ENCODE peak calls at places on chromosomes 11 and 22, in eight cellular contexts. One of them, this sample, is unnamed.

GRCh38 chr11:132312161-132312560 is 941.7 kb downstream of the NTM start:
- DNase-seq in cardiac muscle cell: peak; percentile 56
- DNase-seq in BE2C: no peak
- DNase-seq in brain microvascular endothelial cell: peak; percentile 84
- DNase-seq in WTC11: no peak
- DNase-seq in left ventricle myocardium inferior: no peak
- DNase-seq in GM10248: no peak
- DNase-seq in LNCaP clone FGC: no peak
- DNase-seq in this sample: no peak

GRCh38 chr11:122202161-122202950 is 86.3 kb upstream of the BLID start:
- DNase-seq in cardiac muscle cell: peak; percentile 83
- DNase-seq in BE2C: peak; percentile 10
- DNase-seq in brain microvascular endothelial cell: peak; percentile 76
- DNase-seq in WTC11: peak; percentile 12
- DNase-seq in left ventricle myocardium inferior: no peak
- DNase-seq in GM10248: no peak
- DNase-seq in LNCaP clone FGC: no peak
- DNase-seq in this sample: no peak

GRCh38 chr22:36850016-36850415 is 10.8 kb upstream of the NCF4 start:
- DNase-seq in cardiac muscle cell: no peak
- DNase-seq in BE2C: no peak
- DNase-seq in brain microvascular endothelial cell: no peak
- DNase-seq in WTC11: no peak
- DNase-seq in left ventricle myocardium inferior: no peak
- DNase-seq in GM10248: no peak
- DNase-seq in LNCaP clone FGC: no peak
- DNase-seq in this sample: no peak

GRCh38 chr11:86999859-87000753 is 37.6 kb upstream of the TMEM135 start:
- DNase-seq in cardiac muscle cell: peak; percentile 58
- DNase-seq in BE2C: peak; percentile 13
- DNase-seq in brain microvascular endothelial cell: peak; percentile 22
- DNase-seq in WTC11: no peak
- DNase-seq in left ventricle myocardium inferior: no peak
- DNase-seq in GM10248: no peak
- DNase-seq in LNCaP clone FGC: peak; percentile 98
- DNase-seq in this sample: no peak

GRCh38 chr11:2135648-2136201 is 3.5 kb downstream of the IGF2 start:
- DNase-seq in cardiac muscle cell: no peak
- DNase-seq in BE2C: peak; percentile 69
- DNase-seq in brain microvascular endothelial cell: no peak
- DNase-seq in WTC11: no peak
- DNase-seq in left ventricle myocardium inferior: peak; percentile 11
- DNase-seq in GM10248: no peak
- DNase-seq in LNCaP clone FGC: no peak
- DNase-seq in this sample: no peak

GRCh38 chr11:19122966-19123615 is 6.1 kb downstream of the ZDHHC13 start:
- DNase-seq in cardiac muscle cell: no peak
- DNase-seq in BE2C: no peak
- DNase-seq in brain microvascular endothelial cell: no peak
- DNase-seq in WTC11: no peak
- DNase-seq in left ventricle myocardium inferior: no peak
- DNase-seq in GM10248: no peak
- DNase-seq in LNCaP clone FGC: no peak
- DNase-seq in this sample: no peak

GRCh38 chr11:60085909-60086308 is 2.6 kb upstream of the MS4A2 start:
- DNase-seq in cardiac muscle cell: no peak
- DNase-seq in BE2C: no peak
- DNase-seq in brain microvascular endothelial cell: no peak
- DNase-seq in WTC11: no peak
- DNase-seq in left ventricle myocardium inferior: no peak
- DNase-seq in GM10248: no peak
- DNase-seq in LNCaP clone FGC: no peak
- DNase-seq in this sample: no peak

GRCh38 chr11:35746356-35747153 is 84.0 kb downstream of the TRIM44 start:
- DNase-seq in cardiac muscle cell: peak; percentile 14
- DNase-seq in BE2C: no peak
- DNase-seq in brain microvascular endothelial cell: no peak
- DNase-seq in WTC11: no peak
- DNase-seq in left ventricle myocardium inferior: no peak
- DNase-seq in GM10248: peak; percentile 10
- DNase-seq in LNCaP clone FGC: no peak
- DNase-seq in this sample: no peak

GRCh38 chr11:40130427-40130826 is 1329.0 kb downstream of the LRRC4C start:
- DNase-seq in cardiac muscle cell: no peak
- DNase-seq in BE2C: peak; percentile 35
- DNase-seq in brain microvascular endothelial cell: no peak
- DNase-seq in WTC11: peak; percentile 16
- DNase-seq in left ventricle myocardium inferior: no peak
- DNase-seq in GM10248: no peak
- DNase-seq in LNCaP clone FGC: no peak
- DNase-seq in this sample: no peak

GRCh38 chr22:42863349-42863911 is 6.4 kb upstream of the ARFGAP3 start:
- DNase-seq in cardiac muscle cell: peak; percentile 74
- DNase-seq in BE2C: no peak
- DNase-seq in brain microvascular endothelial cell: peak; percentile 84
- DNase-seq in WTC11: no peak
- DNase-seq in left ventricle myocardium inferior: no peak
- DNase-seq in GM10248: no peak
- DNase-seq in LNCaP clone FGC: no peak
- DNase-seq in this sample: no peak

GRCh38 chr11:120208012-120208441 is 2.8 kb upstream of the OAF start:
- DNase-seq in cardiac muscle cell: peak; percentile 44
- DNase-seq in BE2C: no peak
- DNase-seq in brain microvascular endothelial cell: no peak
- DNase-seq in WTC11: no peak
- DNase-seq in left ventricle myocardium inferior: no peak
- DNase-seq in GM10248: no peak
- DNase-seq in LNCaP clone FGC: no peak
- DNase-seq in this sample: no peak

GRCh38 chr11:16739326-16739875 is 954 bp downstream of the C11orf58 start:
- DNase-seq in cardiac muscle cell: peak; percentile 46
- DNase-seq in BE2C: no peak
- DNase-seq in brain microvascular endothelial cell: peak; percentile 19
- DNase-seq in WTC11: no peak
- DNase-seq in left ventricle myocardium inferior: no peak
- DNase-seq in GM10248: no peak
- DNase-seq in LNCaP clone FGC: no peak
- DNase-seq in this sample: no peak

DNA sequence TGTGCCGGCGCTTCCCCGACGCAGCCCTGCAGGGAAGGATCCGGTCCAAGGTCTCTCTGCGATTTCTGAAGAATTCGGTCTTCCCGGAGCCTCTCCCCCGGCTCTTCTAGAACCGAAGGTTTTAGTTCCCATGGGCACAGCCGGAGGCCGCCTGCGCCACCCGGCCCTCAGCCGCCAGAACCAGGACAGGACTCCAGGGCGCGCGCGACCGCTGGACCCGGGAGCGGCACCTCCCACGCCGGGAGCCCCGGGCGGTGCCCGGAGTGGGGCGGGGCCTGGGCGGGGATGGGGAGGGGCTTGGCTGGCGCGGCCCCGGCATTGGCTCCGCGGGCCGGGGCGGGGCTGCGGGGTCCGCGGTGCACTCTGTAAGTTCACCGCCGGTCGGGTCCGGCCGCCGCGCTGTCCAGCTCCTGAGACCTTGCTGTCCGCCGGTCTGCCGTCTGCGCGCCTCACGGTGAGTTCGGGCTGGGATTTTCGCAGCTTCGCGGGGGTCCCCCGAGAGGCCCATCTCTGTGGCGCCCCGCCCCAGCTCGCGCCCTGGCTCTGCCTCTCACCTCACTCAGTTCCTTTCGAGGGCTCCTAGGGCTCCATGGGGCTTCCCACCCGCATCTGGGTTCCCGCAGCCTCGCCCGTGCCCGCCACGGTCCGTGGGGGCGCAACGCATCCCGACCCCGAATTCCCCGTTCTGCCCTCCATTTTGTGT is at the start of gene CDC42EP2:
- DNase-seq in cardiac muscle cell: peak; percentile 90
- DNase-seq in BE2C: peak; percentile 82
- DNase-seq in brain microvascular endothelial cell: peak; percentile 73
- DNase-seq in WTC11: peak; percentile 87
- DNase-seq in left ventricle myocardium inferior: peak; percentile 91
- DNase-seq in GM10248: peak; percentile 94
- DNase-seq in LNCaP clone FGC: peak; percentile 28
- DNase-seq in this sample: peak; percentile 93
- TF ChIP-seq CTCF in cardiac muscle cell: no peak
- TF ChIP-seq CTCF in BE2C: no peak
- TF ChIP-seq CTCF in brain microvascular endothelial cell: no peak
- TF ChIP-seq CTCF in WTC11: no peak
- TF ChIP-seq CTCF in left ventricle myocardium inferior: no peak
- TF ChIP-seq CTCF in GM10248: no peak
- TF ChIP-seq CTCF in LNCaP clone FGC: no peak
- TF ChIP-seq CTCF in this sample: no peak

GRCh38 chr22:32044913-32045312 is 1.9 kb downstream of the SLC5A1 start:
- DNase-seq in cardiac muscle cell: no peak
- DNase-seq in BE2C: no peak
- DNase-seq in brain microvascular endothelial cell: no peak
- DNase-seq in WTC11: no peak
- DNase-seq in left ventricle myocardium inferior: no peak
- DNase-seq in GM10248: no peak
- DNase-seq in LNCaP clone FGC: peak; percentile 94
- DNase-seq in this sample: no peak

GRCh38 chr22:32050678-32051515 is 7.8 kb downstream of the SLC5A1 start:
- DNase-seq in cardiac muscle cell: peak; percentile 85
- DNase-seq in BE2C: no peak
- DNase-seq in brain microvascular endothelial cell: peak; percentile 86
- DNase-seq in WTC11: no peak
- DNase-seq in left ventricle myocardium inferior: no peak
- DNase-seq in GM10248: peak; percentile 34
- DNase-seq in LNCaP clone FGC: no peak
- DNase-seq in this sample: peak; percentile 54

GRCh38 chr22:32052259-32052658 is 9.2 kb downstream of the SLC5A1 start:
- DNase-seq in cardiac muscle cell: no peak
- DNase-seq in BE2C: no peak
- DNase-seq in brain microvascular endothelial cell: no peak
- DNase-seq in WTC11: no peak
- DNase-seq in left ventricle myocardium inferior: no peak
- DNase-seq in GM10248: no peak
- DNase-seq in LNCaP clone FGC: no peak
- DNase-seq in this sample: no peak

GRCh38 chr22:32044477-32044876 is 1.4 kb downstream of the SLC5A1 start:
- DNase-seq in cardiac muscle cell: no peak
- DNase-seq in BE2C: no peak
- DNase-seq in brain microvascular endothelial cell: no peak
- DNase-seq in WTC11: no peak
- DNase-seq in left ventricle myocardium inferior: no peak
- DNase-seq in GM10248: no peak
- DNase-seq in LNCaP clone FGC: no peak
- DNase-seq in this sample: no peak

DNA sequence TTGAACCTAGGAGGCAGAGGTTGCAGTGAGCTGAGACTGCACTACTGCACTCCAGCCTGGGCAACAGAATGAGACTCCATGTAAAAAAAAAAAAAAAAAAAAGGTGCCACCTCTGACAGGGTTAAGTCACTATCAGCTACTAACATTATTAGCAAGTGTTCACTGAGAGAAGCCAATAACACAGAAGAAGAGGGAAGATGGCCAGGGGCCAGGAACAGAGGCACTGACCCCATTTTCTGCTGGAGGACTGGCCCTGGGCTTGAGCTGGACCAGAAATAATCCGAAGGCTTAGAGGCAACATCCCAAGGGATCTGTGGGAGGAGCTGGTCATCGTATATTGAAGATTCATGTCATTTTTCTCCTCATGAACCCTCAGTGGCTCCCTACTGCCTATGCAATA is 5.0 kb downstream of the SLC5A1 start:
- DNase-seq in cardiac muscle cell: no peak
- DNase-seq in BE2C: no peak
- DNase-seq in brain microvascular endothelial cell: no peak
- DNase-seq in WTC11: no peak
- DNase-seq in left ventricle myocardium inferior: peak; percentile 49
- DNase-seq in GM10248: no peak
- DNase-seq in LNCaP clone FGC: no peak
- DNase-seq in this sample: no peak
- TF ChIP-seq CTCF in cardiac muscle cell: no peak
- TF ChIP-seq CTCF in BE2C: no peak
- TF ChIP-seq CTCF in brain microvascular endothelial cell: no peak
- TF ChIP-seq CTCF in WTC11: no peak
- TF ChIP-seq CTCF in left ventricle myocardium inferior: no peak
- TF ChIP-seq CTCF in GM10248: no peak
- TF ChIP-seq CTCF in LNCaP clone FGC: no peak
- TF ChIP-seq CTCF in this sample: no peak

DNA sequence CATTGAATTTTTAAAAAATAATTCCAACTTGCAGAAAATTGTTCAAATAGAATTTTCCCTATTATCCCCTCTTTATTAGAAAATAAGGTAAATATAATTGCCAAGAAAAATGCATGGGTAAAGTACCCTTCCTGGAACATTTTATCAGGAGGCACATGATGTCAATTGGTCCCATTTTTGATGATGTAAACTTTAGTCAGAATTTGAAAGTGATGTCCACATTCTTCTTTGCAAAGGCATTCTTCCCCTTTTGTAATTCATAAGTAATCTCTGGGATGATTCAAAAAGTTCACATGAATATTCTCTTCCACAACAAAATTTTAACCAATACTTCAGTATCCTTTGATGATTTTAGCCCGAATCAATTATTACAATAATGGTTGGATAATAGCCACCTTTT is 86.9 kb upstream of the ANO3 start:
- DNase-seq in cardiac muscle cell: peak; percentile 28
- DNase-seq in BE2C: no peak
- DNase-seq in brain microvascular endothelial cell: no peak
- DNase-seq in WTC11: no peak
- DNase-seq in left ventricle myocardium inferior: no peak
- DNase-seq in GM10248: no peak
- DNase-seq in LNCaP clone FGC: no peak
- DNase-seq in this sample: no peak
- TF ChIP-seq CTCF in cardiac muscle cell: no peak
- TF ChIP-seq CTCF in BE2C: no peak
- TF ChIP-seq CTCF in brain microvascular endothelial cell: no peak
- TF ChIP-seq CTCF in WTC11: no peak
- TF ChIP-seq CTCF in left ventricle myocardium inferior: no peak
- TF ChIP-seq CTCF in GM10248: no peak
- TF ChIP-seq CTCF in LNCaP clone FGC: no peak
- TF ChIP-seq CTCF in this sample: no peak

GRCh38 chr11:126969865-126970479 is 30.6 kb downstream of the KIRREL3 start:
- DNase-seq in cardiac muscle cell: peak; percentile 40
- DNase-seq in BE2C: peak; percentile 22
- DNase-seq in brain microvascular endothelial cell: peak; percentile 16
- DNase-seq in WTC11: peak; percentile 33
- DNase-seq in left ventricle myocardium inferior: no peak
- DNase-seq in GM10248: no peak
- DNase-seq in LNCaP clone FGC: no peak
- DNase-seq in this sample: no peak
- TF ChIP-seq CTCF in cardiac muscle cell: peak; percentile 56
- TF ChIP-seq CTCF in BE2C: peak; percentile 65
- TF ChIP-seq CTCF in brain microvascular endothelial cell: peak; percentile 84
- TF ChIP-seq CTCF in WTC11: peak; percentile 36
- TF ChIP-seq CTCF in left ventricle myocardium inferior: peak; percentile 61
- TF ChIP-seq CTCF in GM10248: no peak
- TF ChIP-seq CTCF in LNCaP clone FGC: peak; percentile 69
- TF ChIP-seq CTCF in this sample: no peak

GRCh38 chr11:102544594-102544993 is 14.0 kb upstream of the MMP7 start:
- DNase-seq in cardiac muscle cell: no peak
- DNase-seq in BE2C: no peak
- DNase-seq in brain microvascular endothelial cell: no peak
- DNase-seq in WTC11: no peak
- DNase-seq in left ventricle myocardium inferior: no peak
- DNase-seq in GM10248: no peak
- DNase-seq in LNCaP clone FGC: no peak
- DNase-seq in this sample: no peak

GRCh38 chr11:102534261-102534872 is 3.8 kb upstream of the MMP7 start:
- DNase-seq in cardiac muscle cell: no peak
- DNase-seq in BE2C: no peak
- DNase-seq in brain microvascular endothelial cell: no peak
- DNase-seq in WTC11: no peak
- DNase-seq in left ventricle myocardium inferior: no peak
- DNase-seq in GM10248: peak; percentile 29
- DNase-seq in LNCaP clone FGC: no peak
- DNase-seq in this sample: peak; percentile 28

GRCh38 chr11:102539567-102539966 is 9.0 kb upstream of the MMP7 start:
- DNase-seq in cardiac muscle cell: no peak
- DNase-seq in BE2C: no peak
- DNase-seq in brain microvascular endothelial cell: no peak
- DNase-seq in WTC11: no peak
- DNase-seq in left ventricle myocardium inferior: no peak
- DNase-seq in GM10248: no peak
- DNase-seq in LNCaP clone FGC: no peak
- DNase-seq in this sample: no peak
- TF ChIP-seq CTCF in cardiac muscle cell: no peak
- TF ChIP-seq CTCF in BE2C: no peak
- TF ChIP-seq CTCF in brain microvascular endothelial cell: no peak
- TF ChIP-seq CTCF in WTC11: no peak
- TF ChIP-seq CTCF in left ventricle myocardium inferior: no peak
- TF ChIP-seq CTCF in GM10248: no peak
- TF ChIP-seq CTCF in LNCaP clone FGC: no peak
- TF ChIP-seq CTCF in this sample: no peak

This sample was measured in GM13977.